ENCODE peak calls at places on chromosome 7, in nine cellular contexts. B is AG08396; U is cardiac muscle cell; H is activated CD4-positive, alpha-beta T cell treated with anti-CD3 and anti-CD28 coated beads, Interleukin-2, amount 50 U/mL, for 1 hour; C is mesenchymal stem cell; X is BE2C; Z is head of caudate nucleus; D is nucleus accumbens; K is activated T-helper 9 cell treated with anti-CD3 and anti-CD28 coated beads, Interleukin-2, amount 50 U/mL, for 16 hours. P is an unnamed sample.

GRCh38 chr7:151799506-151799905 is 77.4 kb downstream of the PRKAG2 start:
- DNase-seq in K (no peak), D (no peak), U (no peak), Z (no peak), B (no peak), H (no peak), X (no peak), C (no peak), P (no peak)

GRCh38 chr7:66664590-66665293 is 36.1 kb downstream of the KCTD7 start:
- DNase-seq in K (no peak), U (no peak), X (no peak), C (peak), D (no peak), H (no peak), Z (no peak), B (no peak), P (no peak)

GRCh38 chr7:35624299-35625186 is 70.4 kb downstream of the HERPUD2 start:
- DNase-seq in U (peak), B (peak), Z (peak), D (peak), X (peak), K (no peak), C (peak), H (peak), P (no peak)

GRCh38 chr7:23765943-23766342 is 55.9 kb downstream of the STK31 start:
- DNase-seq in K (no peak), D (no peak), X (no peak), C (no peak), U (no peak), Z (no peak), B (no peak), H (no peak), P (no peak)

GRCh38 chr7:91089382-91089963 is 174.8 kb upstream of the FZD1 start:
- DNase-seq in K (no peak), U (peak), B (peak), Z (no peak), D (no peak), H (no peak), C (peak), X (no peak), P (no peak)

GRCh38 chr7:148624735-148625134 is 34.2 kb downstream of the C7orf33 start:
- DNase-seq in K (no peak), D (no peak), C (no peak), B (no peak), Z (no peak), H (no peak), U (no peak), X (no peak), P (no peak)

GRCh38 chr7:8823486-8823885 is 390.1 kb downstream of the NXPH1 start:
- DNase-seq in C (no peak), X (peak), U (no peak), Z (no peak), H (no peak), B (no peak), K (no peak), D (no peak), P (no peak)

GRCh38 chr7:154858836-154859537 is 143.9 kb downstream of the PAXIP1 start:
- DNase-seq in H (no peak), D (no peak), K (no peak), U (no peak), B (no peak), Z (no peak), C (no peak), X (no peak), P (no peak)

GRCh38 chr7:95579318-95579717 is 17.0 kb downstream of the PDK4 start:
- DNase-seq in C (no peak), X (no peak), U (no peak), D (no peak), K (no peak), H (no peak), Z (no peak), B (no peak), P (no peak)

GRCh38 chr7:98733036-98733435 is 116.0 kb downstream of the NPTX2 start:
- DNase-seq in X (peak), U (no peak), D (no peak), Z (no peak), K (no peak), B (peak), H (peak), C (peak), P (no peak)

GRCh38 chr7:93944673-93945072 is 23.1 kb downstream of the GNG11 start:
- DNase-seq in C (no peak), Z (no peak), K (no peak), X (no peak), U (no peak), D (no peak), H (no peak), B (no peak), P (no peak)

GRCh38 chr7:106957766-106958165 is 86.7 kb upstream of the PRKAR2B start:
- DNase-seq in U (no peak), B (no peak), X (peak), H (no peak), K (no peak), C (peak), D (no peak), Z (no peak), P (no peak)

GRCh38 chr7:123871998-123872867 is 27.3 kb downstream of the HYAL4 start:
- DNase-seq in K (no peak), B (peak), C (peak), H (peak), X (peak), Z (no peak), U (peak), D (no peak), P (peak)

GRCh38 chr7:54179321-54180029 is 362.7 kb upstream of the VSTM2A start:
- DNase-seq in U (no peak), D (no peak), B (no peak), X (no peak), C (no peak), K (no peak), Z (no peak), H (no peak), P (no peak)

GRCh38 chr7:20591086-20591485 is 24.4 kb upstream of the ABCB5 start:
- DNase-seq in D (no peak), B (no peak), Z (no peak), U (no peak), K (no peak), X (no peak), H (no peak), C (no peak), P (no peak)

GRCh38 chr7:50499092-50499491 is 48.9 kb upstream of the FIGNL1 start:
- DNase-seq in Z (no peak), B (no peak), X (no peak), D (no peak), C (no peak), K (no peak), H (no peak), U (no peak), P (no peak)

GRCh38 chr7:498678-499641 is 20.7 kb downstream of the PDGFA start:
- DNase-seq in C (no peak), D (no peak), U (no peak), Z (no peak), K (no peak), H (no peak), X (no peak), B (no peak), P (no peak)

GRCh38 chr7:108824840-108825540 is 255.3 kb downstream of the DNAJB9 start:
- DNase-seq in C (peak), D (no peak), H (no peak), Z (no peak), U (no peak), K (no peak), B (peak), X (no peak), P (no peak)

P was measured in mesothelial cell of epicardium.